ENCODE peak calls at places on chromosome 12, in eight cellular contexts. One of them, this sample, is unnamed.
A peak's percentile ranks its signal among the peaks of the same experiment; 100 is the strongest.

GRCh38 chr12:24230061-24230460 is 280.6 kb upstream of the SOX5 start:
- DNase-seq in GM23338: peak; percentile 56
- DNase-seq in HepG2: no peak
- DNase-seq in stomach: no peak
- DNase-seq in sigmoid colon: no peak
- DNase-seq in transverse colon: no peak
- DNase-seq in HL-60: no peak
- DNase-seq in H1: no peak
- DNase-seq in this sample: no peak

GRCh38 chr12:50677858-50678257 is 86.0 kb upstream of the ATF1 start:
- DNase-seq in GM23338: no peak
- DNase-seq in HepG2: no peak
- DNase-seq in stomach: no peak
- DNase-seq in sigmoid colon: no peak
- DNase-seq in transverse colon: no peak
- DNase-seq in HL-60: no peak
- DNase-seq in H1: no peak
- DNase-seq in this sample: no peak

GRCh38 chr12:47828967-47829482 is 9.3 kb upstream of the HDAC7 start:
- DNase-seq in GM23338: peak; percentile 76
- DNase-seq in HepG2: no peak
- DNase-seq in stomach: peak; percentile 82
- DNase-seq in sigmoid colon: peak; percentile 96
- DNase-seq in transverse colon: peak; percentile 82
- DNase-seq in HL-60: no peak
- DNase-seq in H1: no peak
- DNase-seq in this sample: peak; percentile 81

GRCh38 chr12:121209221-121209620 is 708 bp upstream of the P2RX4 start:
- DNase-seq in GM23338: no peak
- DNase-seq in HepG2: no peak
- DNase-seq in stomach: no peak
- DNase-seq in sigmoid colon: no peak
- DNase-seq in transverse colon: no peak
- DNase-seq in HL-60: no peak
- DNase-seq in H1: no peak
- DNase-seq in this sample: peak; percentile 79

GRCh38 chr12:57161491-57161890 is 14.1 kb upstream of the LRP1-AS start:
- DNase-seq in GM23338: no peak
- DNase-seq in HepG2: no peak
- DNase-seq in stomach: no peak
- DNase-seq in sigmoid colon: no peak
- DNase-seq in transverse colon: no peak
- DNase-seq in HL-60: no peak
- DNase-seq in H1: no peak
- DNase-seq in this sample: no peak

GRCh38 chr12:107287436-107288413 is 194.4 kb upstream of the CRY1 start:
- DNase-seq in GM23338: no peak
- DNase-seq in HepG2: no peak
- DNase-seq in stomach: no peak
- DNase-seq in sigmoid colon: no peak
- DNase-seq in transverse colon: no peak
- DNase-seq in HL-60: no peak
- DNase-seq in H1: no peak
- DNase-seq in this sample: no peak

GRCh38 chr12:109864916-109865315 is 15.4 kb downstream of the GLTP start:
- DNase-seq in GM23338: peak; percentile 44
- DNase-seq in HepG2: no peak
- DNase-seq in stomach: no peak
- DNase-seq in sigmoid colon: no peak
- DNase-seq in transverse colon: no peak
- DNase-seq in HL-60: no peak
- DNase-seq in H1: no peak
- DNase-seq in this sample: no peak

GRCh38 chr12:11797317-11797913 is 147.9 kb downstream of the ETV6 start:
- DNase-seq in GM23338: no peak
- DNase-seq in HepG2: peak; percentile 28
- DNase-seq in stomach: peak; percentile 37
- DNase-seq in sigmoid colon: no peak
- DNase-seq in transverse colon: no peak
- DNase-seq in HL-60: peak; percentile 64
- DNase-seq in H1: no peak
- DNase-seq in this sample: no peak

GRCh38 chr12:26970136-26970535 is 31.9 kb downstream of the FGFR1OP2 start:
- DNase-seq in GM23338: no peak
- DNase-seq in HepG2: no peak
- DNase-seq in stomach: no peak
- DNase-seq in sigmoid colon: no peak
- DNase-seq in transverse colon: no peak
- DNase-seq in HL-60: no peak
- DNase-seq in H1: no peak
- DNase-seq in this sample: no peak

GRCh38 chr12:131415781-131416180 is 295.1 kb upstream of the SFSWAP start:
- DNase-seq in GM23338: peak; percentile 60
- DNase-seq in HepG2: no peak
- DNase-seq in stomach: no peak
- DNase-seq in sigmoid colon: no peak
- DNase-seq in transverse colon: no peak
- DNase-seq in HL-60: no peak
- DNase-seq in H1: no peak
- DNase-seq in this sample: no peak

DNA sequence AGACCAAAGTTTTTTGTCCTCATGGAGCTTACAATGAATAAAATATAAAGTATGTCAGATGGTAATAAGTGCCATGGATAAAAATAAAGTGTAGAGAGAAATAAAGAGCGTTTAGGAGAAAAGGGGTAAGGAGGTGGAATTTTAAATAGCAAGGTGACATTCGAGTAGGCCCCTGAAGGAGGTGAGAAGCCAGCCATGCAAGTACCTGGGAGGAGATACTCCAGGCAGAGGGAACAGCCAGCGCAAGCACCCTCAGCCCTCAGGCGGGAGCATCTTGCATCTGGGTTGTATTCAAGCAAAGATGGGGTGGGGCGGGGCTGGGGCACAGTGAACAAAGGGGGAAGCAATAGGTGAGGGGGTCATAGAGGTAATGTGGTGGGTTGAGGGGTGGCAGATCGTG is 4.3 kb downstream of the TBC1D30 start:
- DNase-seq in GM23338: no peak
- DNase-seq in HepG2: no peak
- DNase-seq in stomach: no peak
- DNase-seq in sigmoid colon: no peak
- DNase-seq in transverse colon: no peak
- DNase-seq in HL-60: no peak
- DNase-seq in H1: no peak
- DNase-seq in this sample: no peak
- H3K27me3 ChIP-seq in GM23338: peaks cover 46% of the 10 kb centered on the region
- H3K27me3 ChIP-seq in HepG2: peaks cover 6% of the 10 kb centered on the region
- H3K27me3 ChIP-seq in stomach: peaks cover 34% of the 10 kb centered on the region
- H3K27me3 ChIP-seq in sigmoid colon: peaks cover 66% of the 10 kb centered on the region
- H3K27me3 ChIP-seq in transverse colon: peaks cover 59% of the 10 kb centered on the region
- H3K27me3 ChIP-seq in HL-60: peaks cover 48% of the 10 kb centered on the region
- H3K27me3 ChIP-seq in H1: peaks cover 29% of the 10 kb centered on the region
- H3K27me3 ChIP-seq in this sample: peaks cover 51% of the 10 kb centered on the region

GRCh38 chr12:98438826-98439225 is 76.6 kb upstream of the TMPO start:
- DNase-seq in GM23338: no peak
- DNase-seq in HepG2: no peak
- DNase-seq in stomach: no peak
- DNase-seq in sigmoid colon: no peak
- DNase-seq in transverse colon: no peak
- DNase-seq in HL-60: no peak
- DNase-seq in H1: no peak
- DNase-seq in this sample: no peak

GRCh38 chr12:98439471-98440164 is 75.8 kb upstream of the TMPO start:
- DNase-seq in GM23338: no peak
- DNase-seq in HepG2: no peak
- DNase-seq in stomach: no peak
- DNase-seq in sigmoid colon: no peak
- DNase-seq in transverse colon: no peak
- DNase-seq in HL-60: no peak
- DNase-seq in H1: no peak
- DNase-seq in this sample: no peak

GRCh38 chr12:98446060-98446459 is 69.3 kb upstream of the TMPO start:
- DNase-seq in GM23338: no peak
- DNase-seq in HepG2: no peak
- DNase-seq in stomach: no peak
- DNase-seq in sigmoid colon: no peak
- DNase-seq in transverse colon: no peak
- DNase-seq in HL-60: no peak
- DNase-seq in H1: no peak
- DNase-seq in this sample: no peak

DNA sequence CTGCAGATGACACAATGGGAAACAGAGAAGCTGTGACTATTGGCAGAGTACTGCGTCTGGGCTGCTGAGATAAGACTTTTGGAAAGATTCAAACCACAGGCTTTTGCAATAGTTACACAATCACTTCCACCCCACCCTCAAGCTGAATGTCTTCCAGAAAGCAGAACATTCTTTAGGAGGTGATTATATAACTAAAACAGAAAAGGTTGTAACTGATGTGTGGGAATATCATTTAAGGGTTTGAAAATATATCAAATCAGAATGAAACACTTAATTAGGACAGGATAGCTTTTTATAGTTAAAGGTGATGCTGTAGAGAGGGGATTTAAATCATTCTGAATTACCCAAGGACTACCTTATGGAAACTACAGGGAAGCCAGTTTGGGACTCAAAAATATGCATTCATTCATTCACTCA is 75.2 kb upstream of the TMPO start:
- DNase-seq in GM23338: no peak
- DNase-seq in HepG2: no peak
- DNase-seq in stomach: peak; percentile 35
- DNase-seq in sigmoid colon: peak; percentile 85
- DNase-seq in transverse colon: no peak
- DNase-seq in HL-60: peak; percentile 94
- DNase-seq in H1: no peak
- DNase-seq in this sample: no peak
- TF ChIP-seq POLR2AphosphoS5 in GM23338: no peak
- TF ChIP-seq POLR2AphosphoS5 in HepG2: no peak
- TF ChIP-seq POLR2AphosphoS5 in stomach: no peak
- TF ChIP-seq POLR2AphosphoS5 in sigmoid colon: peak; percentile 52
- TF ChIP-seq POLR2AphosphoS5 in transverse colon: no peak
- TF ChIP-seq POLR2AphosphoS5 in HL-60: peak; percentile 92
- TF ChIP-seq POLR2AphosphoS5 in H1: no peak
- TF ChIP-seq POLR2AphosphoS5 in this sample: no peak

GRCh38 chr12:21529456-21529855 is 3.4 kb downstream of the SPX start:
- DNase-seq in GM23338: no peak
- DNase-seq in HepG2: no peak
- DNase-seq in stomach: peak; percentile 29
- DNase-seq in sigmoid colon: no peak
- DNase-seq in transverse colon: no peak
- DNase-seq in HL-60: no peak
- DNase-seq in H1: no peak
- DNase-seq in this sample: no peak
- H3K27me3 ChIP-seq in GM23338: peaks cover 62% of the 10 kb centered on the region
- H3K27me3 ChIP-seq in HepG2: no peaks in the 10 kb centered on the region
- H3K27me3 ChIP-seq in stomach: peaks cover 9% of the 10 kb centered on the region
- H3K27me3 ChIP-seq in sigmoid colon: no peaks in the 10 kb centered on the region
- H3K27me3 ChIP-seq in transverse colon: peaks cover 57% of the 10 kb centered on the region
- H3K27me3 ChIP-seq in HL-60: peaks cover 52% of the 10 kb centered on the region
- H3K27me3 ChIP-seq in H1: peaks cover 3% of the 10 kb centered on the region
- H3K27me3 ChIP-seq in this sample: peaks cover 8% of the 10 kb centered on the region

DNA sequence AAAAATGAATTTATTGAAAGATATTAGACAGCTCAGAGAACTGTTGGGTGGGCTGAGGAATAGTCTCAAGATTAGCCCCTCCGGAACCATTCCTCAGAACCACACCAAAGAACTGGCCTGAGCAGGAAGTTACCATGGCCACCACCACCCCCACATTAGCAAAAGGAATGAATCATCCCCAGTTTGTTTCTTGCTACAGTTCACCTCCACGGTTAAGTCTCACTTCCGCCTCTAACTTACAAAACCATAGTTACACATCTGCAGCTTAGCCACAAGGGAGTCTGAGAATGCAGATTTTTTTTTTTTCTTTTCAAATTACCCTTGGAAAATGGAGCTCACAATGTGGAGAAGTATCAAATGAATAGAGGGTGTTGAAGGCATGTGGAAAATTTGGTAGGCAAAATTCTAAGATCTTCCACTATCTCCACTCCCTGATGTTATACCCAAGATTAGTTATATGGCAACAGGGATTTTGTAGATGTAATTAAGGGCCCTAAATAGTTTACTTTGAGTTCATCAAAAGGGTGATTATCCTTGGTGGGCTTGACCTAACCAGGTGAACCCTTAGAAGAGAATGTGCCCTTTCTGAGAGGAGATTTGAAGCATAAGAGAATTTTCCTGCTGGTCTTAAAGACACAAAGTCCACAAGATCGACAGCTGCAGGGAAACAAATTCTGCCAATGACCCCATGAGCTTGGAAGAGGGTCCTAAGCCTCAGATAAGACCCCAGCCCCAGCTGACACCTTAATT is 129.8 kb upstream of the KRR1 start:
- DNase-seq in GM23338: no peak
- DNase-seq in HepG2: no peak
- DNase-seq in stomach: no peak
- DNase-seq in sigmoid colon: no peak
- DNase-seq in transverse colon: peak; percentile 8
- DNase-seq in HL-60: peak; percentile 80
- DNase-seq in H1: no peak
- DNase-seq in this sample: no peak
- TF ChIP-seq POLR2AphosphoS5 in GM23338: no peak
- TF ChIP-seq POLR2AphosphoS5 in HepG2: no peak
- TF ChIP-seq POLR2AphosphoS5 in stomach: no peak
- TF ChIP-seq POLR2AphosphoS5 in sigmoid colon: no peak
- TF ChIP-seq POLR2AphosphoS5 in transverse colon: no peak
- TF ChIP-seq POLR2AphosphoS5 in HL-60: no peak
- TF ChIP-seq POLR2AphosphoS5 in H1: no peak
- TF ChIP-seq POLR2AphosphoS5 in this sample: no peak